ENCODE peak calls at places on chromosomes 2 and 18, in eight cellular contexts. B is AG10803, M is A549, D is neural crest cell, R is sigmoid colon, Q is HFF-Myc, J is retinal pigment epithelial cell, P is esophagus squamous epithelium. I is an unnamed sample.

GRCh38 chr2:44429034-44429433 is 67.3 kb downstream of the CAMKMT start:
- DNase-seq in B (peak), M (peak), D (no peak), R (no peak), Q (no peak), J (no peak), P (no peak), I (peak)

GRCh38 chr2:122081743-122082142 is 326.3 kb downstream of the TSN start:
- DNase-seq in B (no peak), M (no peak), D (no peak), R (no peak), Q (no peak), J (no peak), P (no peak), I (no peak)

GRCh38 chr2:74850816-74851566 is 17.1 kb downstream of the HK2 start:
- DNase-seq in B (peak), M (no peak), D (no peak), R (no peak), Q (no peak), J (no peak), P (no peak), I (peak)

GRCh38 chr2:189305291-189305943 is 125.9 kb upstream of the COL5A2 start:
- DNase-seq in B (peak), M (peak), D (no peak), R (no peak), Q (no peak), J (no peak), P (no peak), I (peak)

GRCh38 chr2:210561482-210561881 is 5.1 kb downstream of the CPS1 start:
- DNase-seq in B (no peak), M (no peak), D (no peak), R (no peak), Q (no peak), J (no peak), P (no peak), I (no peak)

GRCh38 chr18:8781671-8782070 is 76.3 kb downstream of the MTCL1 start:
- DNase-seq in B (no peak), M (no peak), D (no peak), R (no peak), Q (no peak), J (no peak), P (no peak), I (no peak)

GRCh38 chr2:230868947-230869690 is 4.4 kb downstream of the ITM2C start:
- DNase-seq in B (no peak), M (no peak), D (no peak), R (no peak), Q (no peak), J (no peak), P (no peak), I (peak)

GRCh38 chr18:48639772-48640432 is 101.1 kb downstream of the CTIF start:
- DNase-seq in B (no peak), M (no peak), D (no peak), R (no peak), Q (no peak), J (no peak), P (no peak), I (no peak)

GRCh38 chr2:205972113-205972512 is 113.9 kb downstream of the INO80D start:
- DNase-seq in B (no peak), M (no peak), D (no peak), R (peak), Q (no peak), J (no peak), P (no peak), I (no peak)

GRCh38 chr2:217998926-217999633 is 3.7 kb downstream of the TNS1 start:
- DNase-seq in B (peak), M (no peak), D (no peak), R (no peak), Q (no peak), J (no peak), P (no peak), I (no peak)

GRCh38 chr2:86194751-86195054 is 559 bp downstream of the IMMT start:
- DNase-seq in B (no peak), M (no peak), D (no peak), R (no peak), Q (no peak), J (no peak), P (no peak), I (no peak)

GRCh38 chr18:46007165-46007564 is 40.0 kb upstream of the EPG5 start:
- DNase-seq in B (no peak), M (no peak), D (no peak), R (no peak), Q (no peak), J (no peak), P (no peak), I (no peak)

GRCh38 chr18:58093311-58093790 is 49.3 kb downstream of the NEDD4L start:
- DNase-seq in B (no peak), M (no peak), D (no peak), R (no peak), Q (no peak), J (no peak), P (no peak), I (no peak)

GRCh38 chr2:142533083-142533482 is 344.4 kb upstream of the KYNU start:
- DNase-seq in B (no peak), M (no peak), D (no peak), R (no peak), Q (no peak), J (no peak), P (no peak), I (no peak)

GRCh38 chr2:67616749-67617148 is 219.6 kb downstream of the ETAA1 start:
- DNase-seq in B (peak), M (no peak), D (no peak), R (peak), Q (peak), J (no peak), P (no peak), I (peak)

GRCh38 chr2:208097801-208098200 is 26.5 kb downstream of the CRYGD start:
- DNase-seq in B (peak), M (no peak), D (no peak), R (no peak), Q (no peak), J (no peak), P (no peak), I (peak)

GRCh38 chr2:208096080-208096479 is 28.2 kb downstream of the CRYGD start:
- DNase-seq in B (no peak), M (no peak), D (no peak), R (no peak), Q (no peak), J (no peak), P (no peak), I (no peak)

GRCh38 chr2:208090420-208090819 is 33.9 kb downstream of the CRYGD start:
- DNase-seq in B (no peak), M (no peak), D (no peak), R (no peak), Q (no peak), J (no peak), P (no peak), I (no peak)

GRCh38 chr2:208097313-208097712 is 27.0 kb downstream of the CRYGD start:
- DNase-seq in B (no peak), M (no peak), D (no peak), R (no peak), Q (no peak), J (no peak), P (no peak), I (no peak)

DNA sequence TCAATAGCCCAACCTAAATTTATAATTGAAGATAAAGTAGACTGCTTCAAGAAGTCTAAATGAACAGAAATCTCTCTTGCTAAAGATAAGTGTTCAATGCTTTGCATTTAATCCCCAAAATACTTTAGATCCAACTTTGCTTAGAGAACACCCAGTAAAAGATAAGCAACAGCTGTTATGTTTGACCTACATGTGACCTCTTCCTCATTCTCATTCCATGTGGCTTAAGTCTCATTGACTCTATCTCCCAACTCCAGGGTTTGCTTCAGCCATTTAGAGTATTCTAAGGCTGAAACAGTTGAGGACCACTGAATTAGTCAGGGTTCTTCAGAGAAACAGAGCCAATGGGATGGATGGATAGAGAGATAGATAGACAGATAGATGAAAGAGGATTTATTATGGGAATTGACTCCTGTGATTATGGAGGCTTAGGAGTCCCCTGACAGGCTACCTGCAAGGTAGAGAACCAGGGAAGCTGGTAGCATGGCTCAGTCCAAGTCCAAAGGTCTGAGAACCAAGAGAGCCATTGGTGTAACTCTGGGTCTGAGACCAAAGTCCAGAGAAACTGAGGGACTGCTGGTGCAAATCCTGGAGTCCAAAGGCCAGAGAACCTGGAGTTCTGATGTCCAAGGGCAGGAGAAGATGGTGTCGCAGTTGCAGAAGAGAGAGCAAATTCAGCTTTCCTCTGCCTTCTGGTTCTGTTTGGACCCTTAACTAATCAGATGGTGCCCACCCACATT is 32.1 kb downstream of the CRYGD start:
- DNase-seq in B (no peak), M (no peak), D (no peak), R (no peak), Q (no peak), J (no peak), P (no peak), I (no peak)
- TF ChIP-seq CTCF in B (no peak), M (no peak), D (no peak), R (no peak), Q (no peak), J (no peak), P (no peak), I (no peak)

DNA sequence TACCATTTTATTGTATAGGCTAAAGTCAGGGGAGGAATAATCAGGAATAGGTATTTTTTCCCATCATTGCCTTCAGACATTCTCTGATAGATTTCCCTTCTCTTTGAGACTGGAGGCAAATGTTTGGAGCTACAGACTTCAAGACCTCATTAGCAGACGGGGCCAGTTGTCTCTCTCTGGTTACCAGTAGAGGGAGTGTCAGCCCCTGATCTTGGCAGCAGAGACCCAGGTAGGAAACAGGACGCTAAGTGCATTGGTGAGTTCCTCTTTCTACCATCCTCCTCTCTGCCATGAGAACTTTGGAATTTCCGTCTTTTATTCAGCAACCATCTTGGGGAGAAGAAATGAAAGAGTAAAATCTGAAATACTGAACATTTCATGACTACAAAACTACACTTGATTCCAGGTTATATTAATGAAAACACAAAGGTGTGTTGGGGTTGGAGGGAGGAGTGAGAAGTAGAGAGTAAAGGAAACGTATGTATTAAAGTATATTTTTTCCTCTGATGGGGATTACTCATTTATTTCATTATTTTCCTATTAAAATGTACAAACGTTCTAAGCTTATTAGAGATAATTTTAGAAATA is 186.2 kb upstream of the GCFC2 start:
- DNase-seq in B (no peak), M (peak), D (peak), R (no peak), Q (no peak), J (peak), P (no peak), I (no peak)
- TF ChIP-seq CTCF in B (no peak), M (peak), D (peak), R (no peak), Q (peak), J (peak), P (no peak), I (peak)

DNA sequence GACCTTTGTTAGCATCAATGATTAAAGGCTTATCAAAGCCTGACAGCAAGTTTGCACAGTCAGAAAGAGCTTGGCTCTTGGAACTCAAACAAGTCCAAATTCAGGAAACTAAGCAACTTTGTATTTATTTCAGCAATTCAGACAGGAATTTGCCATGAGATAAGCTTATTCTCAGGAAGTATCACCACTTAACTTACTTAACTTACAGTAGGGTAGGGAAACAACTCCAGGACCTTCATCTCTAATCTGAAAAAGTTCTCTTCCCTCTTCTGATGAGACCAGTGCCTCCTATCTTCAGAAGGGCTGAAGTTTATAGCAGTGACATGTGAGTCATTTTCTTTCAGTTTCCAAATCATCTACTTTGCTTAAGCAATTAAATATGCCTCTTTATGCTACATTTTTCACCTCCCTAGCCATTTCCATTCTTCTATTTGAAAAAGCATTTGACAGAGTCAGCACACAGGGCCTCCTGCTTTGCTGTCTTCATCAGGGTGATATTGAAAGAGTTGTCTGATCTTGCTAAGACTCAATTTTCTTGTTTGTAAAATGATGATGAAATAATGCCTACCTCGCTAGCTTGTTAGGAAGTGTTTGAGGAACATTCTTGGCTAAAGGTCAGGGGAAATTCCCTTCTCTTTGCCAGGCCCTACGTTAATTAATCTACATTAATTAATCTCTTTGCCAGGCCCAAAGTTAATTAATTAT is 389.4 kb downstream of the RND3 start:
- DNase-seq in B (peak), M (peak), D (no peak), R (no peak), Q (no peak), J (peak), P (no peak), I (peak)
- TF ChIP-seq CTCF in B (peak), M (no peak), D (no peak), R (no peak), Q (peak), J (peak), P (peak), I (peak)

GRCh38 chr2:17095340-17095739 is 422.9 kb downstream of the RAD51AP2 start:
- DNase-seq in B (no peak), M (no peak), D (no peak), R (no peak), Q (no peak), J (no peak), P (no peak), I (no peak)
- TF ChIP-seq CTCF in B (no peak), M (no peak), D (no peak), R (no peak), Q (no peak), J (no peak), P (no peak), I (no peak)

GRCh38 chr2:118687201-118687600 is 160.2 kb downstream of the EN1 start:
- DNase-seq in B (no peak), M (no peak), D (no peak), R (no peak), Q (no peak), J (peak), P (no peak), I (no peak)

GRCh38 chr2:118687698-118688097 is 159.8 kb downstream of the EN1 start:
- DNase-seq in B (peak), M (no peak), D (no peak), R (no peak), Q (no peak), J (peak), P (no peak), I (peak)

GRCh38 chr2:118689033-118689432 is 158.4 kb downstream of the EN1 start:
- DNase-seq in B (no peak), M (no peak), D (no peak), R (no peak), Q (no peak), J (no peak), P (no peak), I (no peak)

GRCh38 chr2:118689874-118690273 is 157.6 kb downstream of the EN1 start:
- DNase-seq in B (no peak), M (no peak), D (no peak), R (no peak), Q (no peak), J (no peak), P (no peak), I (no peak)

GRCh38 chr2:118689456-118689855 is 158.0 kb downstream of the EN1 start:
- DNase-seq in B (no peak), M (no peak), D (no peak), R (no peak), Q (no peak), J (no peak), P (no peak), I (no peak)
- TF ChIP-seq CTCF in B (no peak), M (no peak), D (no peak), R (no peak), Q (no peak), J (no peak), P (no peak), I (no peak)

DNA sequence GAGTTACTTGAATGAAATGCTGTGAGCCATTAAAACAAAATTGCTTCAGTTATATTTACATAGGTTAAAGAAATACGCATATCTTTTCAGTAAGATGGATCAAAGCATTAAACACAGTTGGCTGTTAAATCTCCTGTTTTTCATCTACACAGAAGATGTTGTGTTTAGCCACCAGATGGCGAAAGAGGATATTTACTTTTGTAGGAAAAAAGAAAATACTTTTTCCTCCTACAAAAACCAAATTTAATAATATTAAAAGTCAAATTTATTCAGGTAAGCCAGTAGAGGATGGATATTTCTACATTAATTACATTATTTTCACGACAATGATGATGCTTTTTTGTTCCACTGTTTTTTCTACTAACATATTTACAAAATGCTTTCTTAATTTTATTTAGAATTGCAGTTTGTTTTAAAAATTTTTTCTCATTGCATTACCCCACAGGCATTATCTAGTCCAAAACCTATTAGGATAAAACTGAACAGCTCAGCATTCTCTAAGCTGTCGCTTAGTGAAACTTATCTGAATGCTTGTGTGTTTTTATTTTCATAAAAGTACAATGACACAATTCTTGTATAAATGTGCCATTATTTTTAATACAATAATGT is 173.7 kb downstream of the ASXL3 start:
- DNase-seq in B (peak), M (peak), D (no peak), R (no peak), Q (no peak), J (no peak), P (no peak), I (peak)
- TF ChIP-seq CTCF in B (peak), M (peak), D (peak), R (no peak), Q (peak), J (peak), P (peak), I (peak)

GRCh38 chr2:30447149-30448045 is at the start of gene LCLAT1:
- DNase-seq in B (peak), M (peak), D (peak), R (peak), Q (peak), J (peak), P (peak), I (peak)
- TF ChIP-seq CTCF in B (peak), M (no peak), D (no peak), R (peak), Q (no peak), J (peak), P (no peak), I (no peak)